ENCODE peak calls at places on chromosomes 4 and X, in four cellular contexts. Y, W, B and J are unnamed samples.

GRCh38 chr4:170391066-170391754 is 301.5 kb upstream of the AADAT start:
- DNase-seq in W (no peak), Y (no peak), B (no peak), J (no peak)

GRCh38 chr4:89331637-89332544 is 24.3 kb upstream of the GPRIN3 start:
- DNase-seq in W (no peak), B (no peak), Y (no peak), J (no peak)

GRCh38 chr4:118964891-118965411 is 76.3 kb downstream of the SYNPO2 start:
- DNase-seq in B (no peak), Y (no peak), W (no peak), J (no peak)

GRCh38 chr4:102642571-102643298 is 118.0 kb downstream of the MANBA start:
- DNase-seq in Y (no peak), B (no peak), W (no peak), J (no peak)

GRCh38 chr4:80043534-80043933 is 29.5 kb downstream of the ANTXR2 start:
- DNase-seq in B (no peak), Y (no peak), W (no peak), J (no peak)

GRCh38 chrX:41334866-41335589 is 1.1 kb downstream of the DDX3X start:
- DNase-seq in Y (peak), B (no peak), W (no peak), J (no peak)

GRCh38 chr4:42237451-42237850 is 85.0 kb upstream of the BEND4 start:
- DNase-seq in B (no peak), Y (no peak), W (no peak), J (no peak)

GRCh38 chr4:92215471-92215870 is 88.3 kb upstream of the GRID2 start:
- DNase-seq in W (no peak), Y (no peak), B (no peak), J (no peak)

GRCh38 chr4:35491093-35491492 is 753.2 kb downstream of the ARAP2 start:
- DNase-seq in Y (no peak), B (no peak), W (no peak), J (no peak)

GRCh38 chr4:38795087-38795486 is 9.5 kb downstream of the TLR1 start:
- DNase-seq in W (no peak), Y (no peak), B (no peak), J (no peak)

GRCh38 chr4:103365285-103365684 is 167.1 kb upstream of the CENPE start:
- DNase-seq in Y (no peak), B (no peak), W (no peak), J (no peak)

GRCh38 chr4:154465085-154465484 is 26.5 kb downstream of the DCHS2 start:
- DNase-seq in W (no peak), Y (peak), B (no peak), J (no peak)

GRCh38 chrX:105653891-105654290 is 168.4 kb upstream of the NRK start:
- DNase-seq in W (no peak), Y (no peak), B (no peak), J (no peak)

GRCh38 chr4:71095141-71095939 is 101.9 kb downstream of the DCK start:
- DNase-seq in Y (no peak), W (no peak), B (no peak), J (no peak)

GRCh38 chr4:1664141-1664540 is 20.0 kb downstream of the FAM53A start:
- DNase-seq in Y (no peak), B (no peak), W (no peak), J (no peak)

GRCh38 chrX:38941675-38942074 is 140.4 kb downstream of the MID1IP1 start:
- DNase-seq in Y (no peak), B (no peak), W (no peak), J (no peak)

GRCh38 chr4:87092389-87093141 is 127.9 kb downstream of the KLHL8 start:
- DNase-seq in B (no peak), W (no peak), Y (peak), J (peak)

GRCh38 chr4:6576512-6576911 is 1.5 kb downstream of the MAN2B2 start:
- DNase-seq in Y (no peak), W (no peak), B (no peak), J (no peak)

GRCh38 chrX:38961936-38962335 is 160.7 kb downstream of the MID1IP1 start:
- DNase-seq in W (no peak), B (no peak), Y (no peak), J (no peak)

GRCh38 chrX:38379088-38379487 is 26.7 kb downstream of the OTC start:
- DNase-seq in B (no peak), W (no peak), Y (no peak), J (no peak)

GRCh38 chr4:7699040-7699439 is 240.6 kb downstream of the AFAP1 start:
- DNase-seq in B (no peak), W (no peak), Y (no peak), J (no peak)

GRCh38 chr4:108821056-108821925 is 58.4 kb upstream of the ETNPPL start:
- DNase-seq in W (no peak), Y (no peak), B (no peak), J (no peak)

GRCh38 chr4:150078996-150079581 is 844 bp downstream of the DCLK2 start:
- DNase-seq in W (no peak), B (peak), Y (no peak), J (no peak)

GRCh38 chr4:186067757-186068385 is 1.1 kb upstream of the TLR3 start:
- DNase-seq in W (peak), B (peak), Y (no peak), J (peak)

GRCh38 chrX:111244238-111244750 is 26.0 kb downstream of the CAPN6 start:
- DNase-seq in B (no peak), W (no peak), Y (peak), J (peak)

GRCh38 chrX:3160771-3161170 is 119.5 kb downstream of the ARSF start:
- DNase-seq in B (no peak), W (no peak), Y (no peak), J (no peak)

GRCh38 chr4:130080872-130081451 is 985.0 kb downstream of the C4orf33 start:
- DNase-seq in B (no peak), Y (no peak), W (no peak), J (no peak)

GRCh38 chr4:143700420-143701352 is at the start of gene FREM3:
- DNase-seq in B (peak), Y (no peak), W (no peak), J (no peak)

GRCh38 chrX:68835104-68835442 is 6.3 kb downstream of the EFNB1 start:
- DNase-seq in B (no peak), Y (no peak), W (no peak), J (no peak)

GRCh38 chr4:40232610-40233009 is 35.8 kb downstream of the RHOH start:
- DNase-seq in B (no peak), Y (no peak), W (no peak), J (no peak)

GRCh38 chr4:152045781-152046571 is 285.2 kb upstream of the GATB start:
- DNase-seq in W (no peak), B (peak), Y (peak), J (peak)

GRCh38 chr4:82989567-82990429 is 20.8 kb downstream of the LIN54 start:
- DNase-seq in B (no peak), W (peak), Y (no peak), J (no peak)

GRCh38 chr4:83490876-83491450 is 6.1 kb upstream of the ABRAXAS1 start:
- DNase-seq in Y (peak), W (no peak), B (no peak), J (peak)

DNA sequence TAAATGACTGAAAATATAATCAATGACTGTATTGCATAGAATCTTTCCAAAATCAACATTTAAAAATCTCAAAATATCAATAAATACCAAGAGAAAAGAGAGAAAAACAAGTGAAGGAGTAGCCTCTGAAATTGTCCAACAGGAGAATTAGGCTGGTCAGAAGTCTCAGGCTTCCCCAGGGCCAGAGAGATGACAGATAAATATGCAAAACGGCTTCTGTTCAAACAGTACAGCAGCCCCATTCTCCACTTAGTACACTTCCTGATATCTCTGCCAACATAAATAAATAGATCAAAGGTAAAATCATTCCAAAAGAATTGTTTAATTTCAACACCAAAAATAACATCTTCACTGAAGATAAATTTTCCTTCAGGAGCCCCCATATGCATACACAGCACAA is 204.7 kb upstream of the GABRA2 start:
- DNase-seq in B (no peak), W (no peak), Y (no peak), J (no peak)
- TF ChIP-seq EGR1 in B (no peak), W (no peak), Y (no peak), J (no peak)

GRCh38 chrX:17170973-17171372 is 204.0 kb upstream of the NHS start:
- DNase-seq in Y (no peak), B (no peak), W (no peak), J (no peak)

DNA sequence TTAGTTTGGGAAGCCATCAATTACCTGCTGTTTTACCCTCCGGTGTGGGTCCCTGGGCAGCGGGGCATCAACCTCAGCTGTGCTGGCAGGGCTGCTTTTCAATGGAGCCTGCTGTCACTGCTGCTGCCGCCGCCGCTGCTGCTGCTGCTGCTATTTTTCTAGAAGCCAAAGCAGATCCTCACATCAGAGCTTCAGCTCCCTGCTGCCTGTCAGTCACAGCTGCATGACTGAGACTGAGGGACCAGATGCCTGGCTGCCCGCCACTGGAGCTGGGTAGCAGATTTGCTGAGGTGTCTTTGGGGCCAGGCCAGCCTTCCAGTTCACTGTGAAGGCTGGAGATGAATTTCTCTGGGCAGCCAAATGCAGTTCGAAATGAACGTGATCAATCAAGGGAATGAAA is 200.3 kb upstream of the NHS start:
- DNase-seq in W (no peak), B (no peak), Y (no peak), J (no peak)
- TF ChIP-seq EGR1 in W (no peak), B (no peak), Y (no peak), J (no peak)

DNA sequence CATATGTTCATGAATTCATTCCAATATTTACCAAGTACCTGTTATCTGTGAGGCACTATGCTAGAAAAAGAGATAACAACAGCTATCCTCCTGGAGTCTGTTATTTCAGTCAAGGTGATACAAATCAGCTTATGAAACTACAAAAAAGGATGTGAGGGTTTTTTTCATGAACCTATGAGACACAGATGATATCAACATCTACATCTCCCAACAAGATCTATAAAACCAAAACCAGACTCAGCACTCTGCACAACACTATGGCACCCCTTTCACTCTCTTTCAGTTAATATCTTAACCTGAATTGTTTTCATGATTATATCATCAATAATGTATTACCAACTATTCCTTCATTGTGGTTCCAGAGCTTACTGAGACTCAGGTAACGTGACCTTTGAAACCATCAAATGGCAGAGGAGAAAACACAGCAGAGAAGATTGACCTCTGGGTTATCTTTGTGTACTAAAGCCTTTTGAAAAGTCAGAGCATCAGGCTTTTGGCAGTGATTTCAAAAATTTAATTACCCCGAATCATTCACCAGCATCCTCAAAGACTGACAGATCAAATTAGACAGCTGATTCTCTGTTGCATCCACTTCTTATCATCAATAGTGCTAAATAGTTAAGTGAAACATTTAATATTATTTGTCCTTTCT is 244.6 kb upstream of the FTHL17 start:
- DNase-seq in Y (no peak), B (no peak), W (no peak), J (no peak)
- TF ChIP-seq EGR1 in Y (no peak), B (no peak), W (no peak), J (no peak)

GRCh38 chrX:17564689-17565409 is 172.4 kb upstream of the SCML1 start:
- DNase-seq in Y (no peak), B (no peak), W (no peak), J (no peak)
- TF ChIP-seq EGR1 in Y (no peak), B (no peak), W (no peak), J (no peak)

DNA sequence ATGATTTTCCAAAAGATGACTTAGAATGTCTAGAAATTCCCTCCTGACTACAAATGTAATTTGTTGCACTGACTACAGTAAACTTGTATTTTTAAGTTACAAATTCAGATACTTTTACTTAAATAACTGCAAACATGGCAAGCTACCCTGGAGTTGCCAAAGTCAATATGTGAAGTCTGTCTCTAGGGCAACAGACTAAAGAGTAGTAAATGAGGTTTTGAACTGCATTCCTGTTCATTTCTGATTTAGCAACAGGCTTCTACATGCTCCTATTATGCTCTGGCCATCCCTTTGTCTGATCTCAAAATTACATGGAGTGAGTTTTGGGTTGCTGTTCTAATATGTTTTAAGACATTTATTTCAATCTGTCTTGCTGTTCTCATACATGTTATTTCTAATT is 26.9 kb downstream of the SH3RF1 start:
- DNase-seq in Y (no peak), B (no peak), W (no peak), J (no peak)
- TF ChIP-seq EGR1 in Y (no peak), B (no peak), W (no peak), J (no peak)

GRCh38 chrX:77431227-77431626 is 16.0 kb upstream of the FGF16 start:
- DNase-seq in B (no peak), Y (no peak), W (no peak), J (no peak)
- TF ChIP-seq EGR1 in B (no peak), Y (no peak), W (no peak), J (no peak)

GRCh38 chrX:118074086-118074485 is 42.5 kb downstream of the KLHL13 start:
- DNase-seq in Y (no peak), B (no peak), W (no peak), J (no peak)
- TF ChIP-seq EGR1 in Y (no peak), B (no peak), W (no peak), J (no peak)

DNA sequence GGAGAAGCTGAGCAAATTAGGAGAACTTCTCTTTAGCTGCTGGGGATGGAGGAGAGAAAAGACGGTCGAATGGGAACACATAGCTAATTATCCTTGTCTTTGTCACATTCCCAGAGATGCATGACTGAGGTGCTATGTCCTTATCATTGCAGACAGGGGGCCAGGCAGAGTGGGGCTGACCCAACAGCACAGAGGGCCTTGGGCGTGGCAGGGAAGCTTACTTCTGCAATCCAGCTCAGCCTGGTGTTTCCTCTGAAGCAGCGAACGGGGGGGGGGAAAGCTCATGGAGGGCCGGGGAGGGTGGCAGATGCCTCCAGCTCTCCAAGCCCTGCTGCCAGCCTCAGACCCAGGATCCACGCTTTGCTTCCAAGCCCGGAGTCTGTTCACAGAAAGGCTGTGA is 50.8 kb upstream of the HOPX start:
- DNase-seq in W (no peak), B (no peak), Y (peak), J (no peak)
- TF ChIP-seq EGR1 in W (no peak), B (no peak), Y (no peak), J (no peak)